ENCODE peak calls at places on chromosomes 7 and 10, in five cellular contexts. One of them, this sample, is unnamed.

GRCh38 chr7:44709011-44709915 is 39.4 kb upstream of the ZMIZ2 start:
- DNase-seq in H9: no peak
- DNase-seq in GM23338: no peak
- DNase-seq in neural crest cell: no peak
- DNase-seq in fibroblast of lung: no peak
- DNase-seq in this sample: no peak

GRCh38 chr10:42754155-42755027 is 28.2 kb upstream of the BMS1 start:
- DNase-seq in H9: peak; percentile 60
- DNase-seq in GM23338: peak; percentile 77
- DNase-seq in neural crest cell: peak; percentile 15
- DNase-seq in fibroblast of lung: peak; percentile 24
- DNase-seq in this sample: no peak

GRCh38 chr7:78953090-78953489 is 500.4 kb downstream of the MAGI2 start:
- DNase-seq in H9: no peak
- DNase-seq in GM23338: no peak
- DNase-seq in neural crest cell: no peak
- DNase-seq in fibroblast of lung: no peak
- DNase-seq in this sample: peak; percentile 74

GRCh38 chr7:113625494-113626102 is 293.2 kb downstream of the PPP1R3A start:
- DNase-seq in H9: no peak
- DNase-seq in GM23338: no peak
- DNase-seq in neural crest cell: no peak
- DNase-seq in fibroblast of lung: no peak
- DNase-seq in this sample: no peak

GRCh38 chr7:97016392-97017196 is 8.0 kb downstream of the DLX5 start:
- DNase-seq in H9: peak; percentile 91
- DNase-seq in GM23338: peak; percentile 92
- DNase-seq in neural crest cell: no peak
- DNase-seq in fibroblast of lung: no peak
- DNase-seq in this sample: no peak

GRCh38 chr7:157507987-157508386 is 171.2 kb downstream of the DNAJB6 start:
- DNase-seq in H9: no peak
- DNase-seq in GM23338: no peak
- DNase-seq in neural crest cell: no peak
- DNase-seq in fibroblast of lung: no peak
- DNase-seq in this sample: no peak

GRCh38 chr10:89946106-89946505 is 244.7 kb downstream of the KIF20B start:
- DNase-seq in H9: no peak
- DNase-seq in GM23338: no peak
- DNase-seq in neural crest cell: no peak
- DNase-seq in fibroblast of lung: peak; percentile 60
- DNase-seq in this sample: no peak

GRCh38 chr10:113093188-113094113 is 143.4 kb downstream of the TCF7L2 start:
- DNase-seq in H9: peak; percentile 15
- DNase-seq in GM23338: no peak
- DNase-seq in neural crest cell: no peak
- DNase-seq in fibroblast of lung: no peak
- DNase-seq in this sample: no peak

GRCh38 chr10:1657500-1657899 is 79.8 kb downstream of the ADARB2 start:
- DNase-seq in H9: no peak
- DNase-seq in GM23338: peak; percentile 18
- DNase-seq in neural crest cell: no peak
- DNase-seq in fibroblast of lung: no peak
- DNase-seq in this sample: no peak

GRCh38 chr10:102230264-102230860 is 4.3 kb downstream of the ELOVL3 start:
- DNase-seq in H9: peak; percentile 89
- DNase-seq in GM23338: peak; percentile 90
- DNase-seq in neural crest cell: peak; percentile 32
- DNase-seq in fibroblast of lung: peak; percentile 65
- DNase-seq in this sample: no peak

GRCh38 chr7:135335628-135336139 is 102.0 kb downstream of the STRA8 start:
- DNase-seq in H9: peak; percentile 98
- DNase-seq in GM23338: peak; percentile 98
- DNase-seq in neural crest cell: peak; percentile 56
- DNase-seq in fibroblast of lung: peak; percentile 24
- DNase-seq in this sample: peak; percentile 3

GRCh38 chr10:70496341-70497119 is 18.0 kb downstream of the PALD1 start:
- DNase-seq in H9: no peak
- DNase-seq in GM23338: no peak
- DNase-seq in neural crest cell: no peak
- DNase-seq in fibroblast of lung: no peak
- DNase-seq in this sample: no peak

GRCh38 chr7:124780608-124781007 is 15.0 kb upstream of the GPR37 start:
- DNase-seq in H9: no peak
- DNase-seq in GM23338: no peak
- DNase-seq in neural crest cell: no peak
- DNase-seq in fibroblast of lung: no peak
- DNase-seq in this sample: no peak

GRCh38 chr7:40474790-40475680 is 340.2 kb downstream of the SUGCT start:
- DNase-seq in H9: no peak
- DNase-seq in GM23338: no peak
- DNase-seq in neural crest cell: no peak
- DNase-seq in fibroblast of lung: no peak
- DNase-seq in this sample: no peak

GRCh38 chr10:129417882-129418281 is 49.2 kb upstream of the MGMT start:
- DNase-seq in H9: no peak
- DNase-seq in GM23338: no peak
- DNase-seq in neural crest cell: no peak
- DNase-seq in fibroblast of lung: peak; percentile 66
- DNase-seq in this sample: peak; percentile 31

GRCh38 chr7:90312745-90313144 is 8.4 kb downstream of the FAM237B start:
- DNase-seq in H9: no peak
- DNase-seq in GM23338: peak; percentile 20
- DNase-seq in neural crest cell: no peak
- DNase-seq in fibroblast of lung: peak; percentile 21
- DNase-seq in this sample: peak; percentile 3

GRCh38 chr7:149144996-149145850 is 2.0 kb upstream of the ZNF398 start:
- DNase-seq in H9: peak; percentile 78
- DNase-seq in GM23338: peak; percentile 95
- DNase-seq in neural crest cell: no peak
- DNase-seq in fibroblast of lung: no peak
- DNase-seq in this sample: no peak

GRCh38 chr7:5519515-5519928 is 95.9 kb upstream of the TNRC18 start:
- DNase-seq in H9: peak; percentile 32
- DNase-seq in GM23338: peak; percentile 29
- DNase-seq in neural crest cell: no peak
- DNase-seq in fibroblast of lung: no peak
- DNase-seq in this sample: no peak

GRCh38 chr10:60141916-60142559 is 235.7 kb upstream of the CCDC6 start:
- DNase-seq in H9: no peak
- DNase-seq in GM23338: peak; percentile 28
- DNase-seq in neural crest cell: no peak
- DNase-seq in fibroblast of lung: no peak
- DNase-seq in this sample: no peak

GRCh38 chr7:28068811-28069216 is 111.8 kb downstream of the JAZF1 start:
- DNase-seq in H9: no peak
- DNase-seq in GM23338: no peak
- DNase-seq in neural crest cell: no peak
- DNase-seq in fibroblast of lung: peak; percentile 40
- DNase-seq in this sample: peak; percentile 86

GRCh38 chr10:76547352-76547972 is 1090.1 kb downstream of the KCNMA1 start:
- DNase-seq in H9: peak; percentile 67
- DNase-seq in GM23338: peak; percentile 93
- DNase-seq in neural crest cell: peak; percentile 92
- DNase-seq in fibroblast of lung: peak; percentile 87
- DNase-seq in this sample: peak; percentile 77

GRCh38 chr7:107180378-107180777 is 11.6 kb downstream of the HBP1 start:
- DNase-seq in H9: no peak
- DNase-seq in GM23338: no peak
- DNase-seq in neural crest cell: no peak
- DNase-seq in fibroblast of lung: peak; percentile 91
- DNase-seq in this sample: peak; percentile 50

GRCh38 chr10:78715435-78715834 is 353.3 kb upstream of the ZMIZ1 start:
- DNase-seq in H9: no peak
- DNase-seq in GM23338: no peak
- DNase-seq in neural crest cell: no peak
- DNase-seq in fibroblast of lung: no peak
- DNase-seq in this sample: no peak

GRCh38 chr10:1084011-1084950 is 28.1 kb downstream of the WDR37 start:
- DNase-seq in H9: no peak
- DNase-seq in GM23338: no peak
- DNase-seq in neural crest cell: no peak
- DNase-seq in fibroblast of lung: no peak
- DNase-seq in this sample: no peak

GRCh38 chr10:121910673-121911420 is 17.0 kb downstream of the ATE1 start:
- DNase-seq in H9: no peak
- DNase-seq in GM23338: no peak
- DNase-seq in neural crest cell: no peak
- DNase-seq in fibroblast of lung: peak; percentile 61
- DNase-seq in this sample: peak; percentile 23

GRCh38 chr10:12369982-12370381 is 20.6 kb downstream of the CAMK1D start:
- DNase-seq in H9: no peak
- DNase-seq in GM23338: no peak
- DNase-seq in neural crest cell: no peak
- DNase-seq in fibroblast of lung: no peak
- DNase-seq in this sample: no peak

GRCh38 chr10:7111574-7111973 is 299.3 kb downstream of the SFMBT2 start:
- DNase-seq in H9: no peak
- DNase-seq in GM23338: no peak
- DNase-seq in neural crest cell: no peak
- DNase-seq in fibroblast of lung: peak; percentile 90
- DNase-seq in this sample: peak; percentile 6

GRCh38 chr10:60291354-60291930 is 98.2 kb downstream of the ANK3 start:
- DNase-seq in H9: no peak
- DNase-seq in GM23338: no peak
- DNase-seq in neural crest cell: no peak
- DNase-seq in fibroblast of lung: peak; percentile 32
- DNase-seq in this sample: peak; percentile 13

DNA sequence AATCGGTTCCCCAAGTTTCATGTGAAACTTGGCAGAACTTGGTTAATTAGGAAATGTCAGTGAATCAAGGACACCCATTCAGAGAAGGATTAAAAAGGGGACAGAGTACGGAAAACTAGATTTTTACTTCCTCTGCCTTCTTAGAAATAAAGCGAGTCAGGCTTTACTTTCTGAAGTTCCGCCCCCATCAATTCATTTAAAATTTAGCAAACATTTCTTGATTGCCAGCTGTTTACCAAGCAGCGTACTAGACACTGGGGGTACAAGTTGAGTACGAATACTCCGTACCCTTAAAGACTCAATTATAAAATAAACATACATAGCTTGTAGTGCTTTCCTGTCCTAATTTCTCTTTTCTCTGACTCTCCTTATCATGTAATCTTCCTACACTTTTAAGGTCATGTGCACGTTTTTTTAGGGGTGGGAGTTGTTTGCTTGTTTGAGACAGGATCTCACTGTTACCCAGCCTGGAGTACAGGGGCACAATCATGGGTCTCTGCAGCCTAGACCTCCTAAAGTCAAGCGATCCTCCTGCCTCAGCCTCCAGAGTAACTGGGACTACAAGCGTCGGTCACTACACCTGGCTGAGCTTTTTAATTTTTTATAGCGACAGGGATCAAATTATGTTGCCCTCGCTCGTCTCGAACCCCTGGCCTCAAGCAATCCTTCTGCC is 704 bp upstream of the ABI1 start:
- DNase-seq in H9: no peak
- DNase-seq in GM23338: no peak
- DNase-seq in neural crest cell: no peak
- DNase-seq in fibroblast of lung: no peak
- DNase-seq in this sample: no peak
- TF ChIP-seq CTCF in H9: peak; percentile 14
- TF ChIP-seq CTCF in GM23338: no peak
- TF ChIP-seq CTCF in neural crest cell: peak; percentile 78
- TF ChIP-seq CTCF in fibroblast of lung: no peak
- TF ChIP-seq CTCF in this sample: no peak

DNA sequence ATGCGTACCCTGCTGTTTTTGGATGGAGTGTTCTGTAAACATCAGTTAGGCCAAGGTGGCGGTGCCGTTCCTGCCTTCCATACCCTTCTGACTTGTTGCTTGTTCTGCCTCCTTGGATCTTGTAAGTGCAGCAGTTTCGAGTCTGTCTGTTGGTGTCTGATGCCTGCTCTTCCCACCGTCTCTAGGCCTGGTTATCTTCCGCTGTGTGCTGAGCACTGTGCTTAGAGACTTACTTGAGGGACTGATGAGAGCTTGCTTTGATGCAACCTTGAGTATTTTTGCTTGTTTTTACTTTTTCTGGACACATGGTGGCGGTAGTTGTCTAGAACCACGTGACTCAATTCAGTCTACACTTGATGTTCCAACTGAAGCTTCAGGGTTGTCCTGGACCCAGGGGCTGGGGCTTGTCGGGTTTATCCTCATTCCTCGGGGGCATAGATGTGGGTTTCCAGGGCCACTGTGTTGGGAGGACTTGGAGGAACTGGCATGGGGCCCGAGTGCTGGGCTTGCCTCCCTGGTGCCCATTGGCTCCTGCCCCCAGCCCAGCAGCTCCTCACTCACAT is 14.4 kb upstream of the SPRN start:
- DNase-seq in H9: no peak
- DNase-seq in GM23338: peak; percentile 38
- DNase-seq in neural crest cell: no peak
- DNase-seq in fibroblast of lung: no peak
- DNase-seq in this sample: no peak
- TF ChIP-seq CTCF in H9: peak; percentile 19
- TF ChIP-seq CTCF in GM23338: peak; percentile 52
- TF ChIP-seq CTCF in neural crest cell: no peak
- TF ChIP-seq CTCF in fibroblast of lung: no peak
- TF ChIP-seq CTCF in this sample: peak; percentile 36

DNA sequence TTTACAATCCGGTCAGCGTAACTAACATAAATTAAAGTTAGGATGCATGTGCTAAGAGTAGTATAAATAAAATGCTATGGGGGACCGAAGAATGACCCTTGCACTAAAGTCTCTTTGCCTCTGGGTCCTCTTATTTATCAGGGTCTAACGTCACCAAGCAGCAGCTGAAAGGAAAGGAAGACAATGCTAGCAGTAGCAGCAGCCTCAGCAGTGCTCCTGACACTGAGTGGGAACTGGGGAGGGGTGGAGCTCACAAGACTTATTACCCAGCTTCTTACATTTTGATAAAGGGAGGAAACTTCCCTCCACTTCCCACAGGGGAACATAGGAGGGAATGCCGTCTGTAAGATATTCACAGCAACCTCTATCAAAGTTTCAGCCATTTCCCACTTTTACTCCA is 134.5 kb downstream of the PDE1C start:
- DNase-seq in H9: no peak
- DNase-seq in GM23338: no peak
- DNase-seq in neural crest cell: no peak
- DNase-seq in fibroblast of lung: no peak
- DNase-seq in this sample: no peak
- TF ChIP-seq CTCF in H9: no peak
- TF ChIP-seq CTCF in GM23338: no peak
- TF ChIP-seq CTCF in neural crest cell: no peak
- TF ChIP-seq CTCF in fibroblast of lung: no peak
- TF ChIP-seq CTCF in this sample: no peak

GRCh38 chr7:10022480-10022879 is 951.2 kb upstream of the PHF14 start:
- DNase-seq in H9: no peak
- DNase-seq in GM23338: no peak
- DNase-seq in neural crest cell: no peak
- DNase-seq in fibroblast of lung: no peak
- DNase-seq in this sample: no peak

DNA sequence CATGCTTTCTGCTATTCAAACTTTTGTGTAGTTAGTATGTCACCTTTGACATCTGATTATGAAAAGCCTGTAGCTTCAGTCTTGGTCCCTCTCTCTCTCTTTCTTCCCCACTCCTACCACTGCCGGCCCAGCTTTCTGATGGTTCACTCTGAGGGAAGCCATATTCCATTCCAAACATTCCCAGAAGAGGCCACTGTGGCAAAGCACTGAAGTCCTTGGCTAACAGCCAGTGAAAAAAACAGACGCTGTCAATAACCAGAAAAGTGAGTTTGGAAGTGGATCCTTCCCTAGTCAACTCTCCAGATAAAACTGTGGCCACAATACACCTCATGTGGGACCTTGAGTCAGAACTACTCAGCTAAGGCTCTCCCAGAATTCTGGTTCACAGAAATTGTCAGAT is 950.7 kb upstream of the PHF14 start:
- DNase-seq in H9: peak; percentile 41
- DNase-seq in GM23338: peak; percentile 72
- DNase-seq in neural crest cell: no peak
- DNase-seq in fibroblast of lung: peak; percentile 6
- DNase-seq in this sample: no peak
- TF ChIP-seq CTCF in H9: peak; percentile 51
- TF ChIP-seq CTCF in GM23338: peak; percentile 64
- TF ChIP-seq CTCF in neural crest cell: peak; percentile 39
- TF ChIP-seq CTCF in fibroblast of lung: no peak
- TF ChIP-seq CTCF in this sample: no peak